ENCODE peak calls at places on chromosomes 1 and 21, in six cellular contexts. E is HCT116, G is HAP-1, K is right atrium auricular region, S is HTR-8/SVneo, F is T-cell. I is an unnamed sample.

GRCh38 chr1:9078035-9078948 is 8.9 kb upstream of the SLC2A5 start:
- DNase-seq in E (no peak), G (peak), K (no peak), S (no peak), F (no peak), I (peak)

GRCh38 chr1:30906631-30907389 is 1.7 kb downstream of the SDC3 start:
- DNase-seq in E (no peak), G (no peak), K (no peak), S (no peak), F (no peak), I (no peak)

GRCh38 chr21:45029298-45029967 is 44.9 kb upstream of the ADARB1 start:
- DNase-seq in E (no peak), G (no peak), K (no peak), S (no peak), F (no peak), I (no peak)

GRCh38 chr1:221992427-221992826 is 250.5 kb upstream of the DUSP10 start:
- DNase-seq in E (no peak), G (no peak), K (no peak), S (no peak), F (no peak), I (no peak)

GRCh38 chr1:22636369-22636768 is at the start of gene C1QA:
- DNase-seq in E (no peak), G (no peak), K (peak), S (no peak), F (no peak), I (no peak)

GRCh38 chr21:25571726-25572121 is 35.6 kb downstream of the MRPL39 start:
- DNase-seq in E (no peak), G (no peak), K (no peak), S (no peak), F (no peak), I (no peak)

GRCh38 chr1:31689821-31690220 is 14.0 kb downstream of the COL16A1 start:
- DNase-seq in E (peak), G (no peak), K (no peak), S (peak), F (no peak), I (peak)

GRCh38 chr1:201724039-201724759 is 104.8 kb upstream of the IPO9 start:
- DNase-seq in E (no peak), G (no peak), K (no peak), S (no peak), F (no peak), I (no peak)

GRCh38 chr1:31273619-31274018 is 23.0 kb downstream of the SNRNP40 start:
- DNase-seq in E (no peak), G (no peak), K (no peak), S (no peak), F (no peak), I (no peak)